ENCODE peak calls at places on chromosomes 16 and 17, in seven cellular contexts. One of them, this sample, is unnamed. For H3K4me1 and H3K36me3, the result is how much of the 10 kb centered on the place peaks cover.

GRCh38 chr16:57802635-57803412 is 533 bp upstream of the KIFC3 start:
- DNase-seq in left ventricle myocardium inferior: no peak
- DNase-seq in endodermal cell: peak
- DNase-seq in lower lobe of right lung: peak
- DNase-seq in aorta: no peak
- DNase-seq in astrocyte: peak
- DNase-seq in CD8-positive, alpha-beta T cell: no peak
- DNase-seq in this sample: no peak

GRCh38 chr16:86725401-86725800 is 147.1 kb downstream of the FOXL1 start:
- DNase-seq in left ventricle myocardium inferior: no peak
- DNase-seq in endodermal cell: no peak
- DNase-seq in lower lobe of right lung: no peak
- DNase-seq in aorta: no peak
- DNase-seq in astrocyte: no peak
- DNase-seq in CD8-positive, alpha-beta T cell: no peak
- DNase-seq in this sample: no peak

GRCh38 chr17:64574646-64575045 is 67.9 kb downstream of the CEP95 start:
- DNase-seq in left ventricle myocardium inferior: no peak
- DNase-seq in endodermal cell: no peak
- DNase-seq in lower lobe of right lung: no peak
- DNase-seq in aorta: no peak
- DNase-seq in astrocyte: no peak
- DNase-seq in CD8-positive, alpha-beta T cell: no peak
- DNase-seq in this sample: no peak

GRCh38 chr17:74631468-74632195 is 8.1 kb upstream of the CD300E start:
- DNase-seq in left ventricle myocardium inferior: no peak
- DNase-seq in endodermal cell: peak
- DNase-seq in lower lobe of right lung: no peak
- DNase-seq in aorta: no peak
- DNase-seq in astrocyte: no peak
- DNase-seq in CD8-positive, alpha-beta T cell: no peak
- DNase-seq in this sample: no peak

GRCh38 chr16:11636172-11636721 is 32.0 kb upstream of the SNN start:
- DNase-seq in left ventricle myocardium inferior: no peak
- DNase-seq in endodermal cell: peak
- DNase-seq in lower lobe of right lung: no peak
- DNase-seq in aorta: no peak
- DNase-seq in astrocyte: no peak
- DNase-seq in CD8-positive, alpha-beta T cell: no peak
- DNase-seq in this sample: no peak

GRCh38 chr17:80783971-80784370 is 207.7 kb upstream of the CHMP6 start:
- DNase-seq in left ventricle myocardium inferior: no peak
- DNase-seq in endodermal cell: peak
- DNase-seq in lower lobe of right lung: no peak
- DNase-seq in aorta: no peak
- DNase-seq in astrocyte: no peak
- DNase-seq in CD8-positive, alpha-beta T cell: no peak
- DNase-seq in this sample: no peak

GRCh38 chr16:50449800-50450199 is 81.0 kb upstream of the BRD7 start:
- DNase-seq in left ventricle myocardium inferior: no peak
- DNase-seq in endodermal cell: no peak
- DNase-seq in lower lobe of right lung: no peak
- DNase-seq in aorta: no peak
- DNase-seq in astrocyte: no peak
- DNase-seq in CD8-positive, alpha-beta T cell: no peak
- DNase-seq in this sample: no peak

GRCh38 chr16:85437161-85438052 is 175.7 kb upstream of the GSE1 start:
- DNase-seq in left ventricle myocardium inferior: no peak
- DNase-seq in endodermal cell: peak
- DNase-seq in lower lobe of right lung: peak
- DNase-seq in aorta: peak
- DNase-seq in astrocyte: no peak
- DNase-seq in CD8-positive, alpha-beta T cell: no peak
- DNase-seq in this sample: peak

GRCh38 chr17:41284546-41284945 is 9.0 kb downstream of the KRTAP9-7 start:
- DNase-seq in left ventricle myocardium inferior: no peak
- DNase-seq in endodermal cell: no peak
- DNase-seq in lower lobe of right lung: no peak
- DNase-seq in aorta: no peak
- DNase-seq in astrocyte: no peak
- DNase-seq in CD8-positive, alpha-beta T cell: no peak
- DNase-seq in this sample: no peak

GRCh38 chr17:80002690-80003490 is 32.8 kb downstream of the TBC1D16 start:
- DNase-seq in left ventricle myocardium inferior: no peak
- DNase-seq in endodermal cell: no peak
- DNase-seq in lower lobe of right lung: no peak
- DNase-seq in aorta: peak
- DNase-seq in astrocyte: no peak
- DNase-seq in CD8-positive, alpha-beta T cell: no peak
- DNase-seq in this sample: no peak

GRCh38 chr17:48723555-48724239 is 712 bp downstream of the PRAC2 start:
- DNase-seq in left ventricle myocardium inferior: no peak
- DNase-seq in endodermal cell: peak
- DNase-seq in lower lobe of right lung: no peak
- DNase-seq in aorta: no peak
- DNase-seq in astrocyte: no peak
- DNase-seq in CD8-positive, alpha-beta T cell: no peak
- DNase-seq in this sample: no peak
- H3K4me3 ChIP-seq in left ventricle myocardium inferior: peak
- H3K4me3 ChIP-seq in endodermal cell: no peak
- H3K4me3 ChIP-seq in lower lobe of right lung: peak
- H3K4me3 ChIP-seq in aorta: no peak
- H3K4me3 ChIP-seq in astrocyte: no peak
- H3K4me3 ChIP-seq in CD8-positive, alpha-beta T cell: no peak
- H3K4me3 ChIP-seq in this sample: no peak

GRCh38 chr17:48835971-48836370 is 5.1 kb downstream of the CALCOCO2 start:
- DNase-seq in left ventricle myocardium inferior: no peak
- DNase-seq in endodermal cell: no peak
- DNase-seq in lower lobe of right lung: no peak
- DNase-seq in aorta: no peak
- DNase-seq in astrocyte: no peak
- DNase-seq in CD8-positive, alpha-beta T cell: no peak
- DNase-seq in this sample: no peak

GRCh38 chr17:48831549-48831883 is 681 bp downstream of the CALCOCO2 start:
- DNase-seq in left ventricle myocardium inferior: no peak
- DNase-seq in endodermal cell: no peak
- DNase-seq in lower lobe of right lung: no peak
- DNase-seq in aorta: no peak
- DNase-seq in astrocyte: no peak
- DNase-seq in CD8-positive, alpha-beta T cell: no peak
- DNase-seq in this sample: no peak

GRCh38 chr17:48832491-48832890 is 1.7 kb downstream of the CALCOCO2 start:
- DNase-seq in left ventricle myocardium inferior: peak
- DNase-seq in endodermal cell: no peak
- DNase-seq in lower lobe of right lung: no peak
- DNase-seq in aorta: no peak
- DNase-seq in astrocyte: no peak
- DNase-seq in CD8-positive, alpha-beta T cell: no peak
- DNase-seq in this sample: no peak

GRCh38 chr17:48830840-48831548 is at the start of gene CALCOCO2:
- DNase-seq in left ventricle myocardium inferior: peak
- DNase-seq in endodermal cell: peak
- DNase-seq in lower lobe of right lung: peak
- DNase-seq in aorta: peak
- DNase-seq in astrocyte: peak
- DNase-seq in CD8-positive, alpha-beta T cell: peak
- DNase-seq in this sample: peak

DNA sequence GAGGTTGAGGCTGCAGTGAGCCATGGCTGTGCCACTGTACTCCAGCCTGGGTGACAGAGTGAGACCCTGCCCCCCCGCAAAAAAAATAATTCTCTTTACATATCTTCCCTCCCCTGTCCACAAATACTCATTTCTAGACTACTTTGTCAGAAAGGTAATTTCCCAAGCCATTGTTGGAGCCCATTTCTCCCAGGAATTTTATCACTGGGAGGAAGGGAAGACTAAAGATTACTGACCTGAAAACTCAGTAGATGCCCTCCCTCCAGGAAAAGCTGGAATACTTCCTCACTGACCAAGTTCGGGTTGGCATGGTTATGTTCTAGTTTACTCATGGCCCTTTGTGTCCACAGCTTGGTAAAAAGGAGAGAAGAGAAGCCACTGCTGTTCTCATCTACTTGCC is 4.1 kb downstream of the CALCOCO2 start:
- DNase-seq in left ventricle myocardium inferior: no peak
- DNase-seq in endodermal cell: no peak
- DNase-seq in lower lobe of right lung: no peak
- DNase-seq in aorta: no peak
- DNase-seq in astrocyte: no peak
- DNase-seq in CD8-positive, alpha-beta T cell: no peak
- DNase-seq in this sample: no peak
- H3K4me1 ChIP-seq in left ventricle myocardium inferior: half or more
- H3K4me1 ChIP-seq in endodermal cell: under half
- H3K4me1 ChIP-seq in lower lobe of right lung: half or more
- H3K4me1 ChIP-seq in aorta: under half
- H3K4me1 ChIP-seq in astrocyte: under half
- H3K4me1 ChIP-seq in CD8-positive, alpha-beta T cell: half or more
- H3K4me1 ChIP-seq in this sample: under half

GRCh38 chr16:67869653-67870052 is 3.2 kb upstream of the EDC4 start:
- DNase-seq in left ventricle myocardium inferior: no peak
- DNase-seq in endodermal cell: no peak
- DNase-seq in lower lobe of right lung: no peak
- DNase-seq in aorta: no peak
- DNase-seq in astrocyte: no peak
- DNase-seq in CD8-positive, alpha-beta T cell: no peak
- DNase-seq in this sample: no peak
- H3K36me3 ChIP-seq in left ventricle myocardium inferior: half or more
- H3K36me3 ChIP-seq in endodermal cell: half or more
- H3K36me3 ChIP-seq in lower lobe of right lung: half or more
- H3K36me3 ChIP-seq in aorta: under half
- H3K36me3 ChIP-seq in astrocyte: under half
- H3K36me3 ChIP-seq in CD8-positive, alpha-beta T cell: under half
- H3K36me3 ChIP-seq in this sample: half or more

GRCh38 chr17:61863801-61864126 is 436 bp upstream of the BRIP1 start:
- DNase-seq in left ventricle myocardium inferior: no peak
- DNase-seq in endodermal cell: no peak
- DNase-seq in lower lobe of right lung: no peak
- DNase-seq in aorta: no peak
- DNase-seq in astrocyte: no peak
- DNase-seq in CD8-positive, alpha-beta T cell: no peak
- DNase-seq in this sample: no peak
- H3K4me3 ChIP-seq in left ventricle myocardium inferior: peak
- H3K4me3 ChIP-seq in endodermal cell: peak
- H3K4me3 ChIP-seq in lower lobe of right lung: peak
- H3K4me3 ChIP-seq in aorta: peak
- H3K4me3 ChIP-seq in astrocyte: peak
- H3K4me3 ChIP-seq in CD8-positive, alpha-beta T cell: peak
- H3K4me3 ChIP-seq in this sample: peak

GRCh38 chr17:50058296-50058945 is 2.5 kb downstream of the ITGA3 start:
- DNase-seq in left ventricle myocardium inferior: no peak
- DNase-seq in endodermal cell: peak
- DNase-seq in lower lobe of right lung: no peak
- DNase-seq in aorta: no peak
- DNase-seq in astrocyte: no peak
- DNase-seq in CD8-positive, alpha-beta T cell: no peak
- DNase-seq in this sample: no peak
- H3K4me1 ChIP-seq in left ventricle myocardium inferior: half or more
- H3K4me1 ChIP-seq in endodermal cell: under half
- H3K4me1 ChIP-seq in lower lobe of right lung: half or more
- H3K4me1 ChIP-seq in aorta: under half
- H3K4me1 ChIP-seq in astrocyte: half or more
- H3K4me1 ChIP-seq in CD8-positive, alpha-beta T cell: under half
- H3K4me1 ChIP-seq in this sample: under half

GRCh38 chr16:22327446-22327775 is 30.2 kb downstream of the POLR3E start:
- DNase-seq in left ventricle myocardium inferior: no peak
- DNase-seq in endodermal cell: no peak
- DNase-seq in lower lobe of right lung: no peak
- DNase-seq in aorta: no peak
- DNase-seq in astrocyte: no peak
- DNase-seq in CD8-positive, alpha-beta T cell: no peak
- DNase-seq in this sample: no peak
- H3K36me3 ChIP-seq in left ventricle myocardium inferior: half or more
- H3K36me3 ChIP-seq in endodermal cell: half or more
- H3K36me3 ChIP-seq in lower lobe of right lung: half or more
- H3K36me3 ChIP-seq in aorta: under half
- H3K36me3 ChIP-seq in astrocyte: under half
- H3K36me3 ChIP-seq in CD8-positive, alpha-beta T cell: half or more
- H3K36me3 ChIP-seq in this sample: half or more

This sample was measured in HAP-1.